ENCODE peak calls at places on chromosomes 3 and 15, in eight cellular contexts. V is stimulated activated CD8-positive, alpha-beta memory T cell treated with anti-CD3 and anti-CD28 coated beads, Interleukin-2, amount 100 ng/mL, for 48 hours; H is SK-N-SH; O is activated CD8-positive, alpha-beta memory T cell treated with anti-CD3 and anti-CD28 coated beads, Interleukin-2, amount 50 U/mL, for 48 hours; W is epithelial cell of esophagus; I is SIG-M5; J is MCF 10A; Y is left colon. F is an unnamed sample.

GRCh38 chr15:85162237-85162636 is 180.6 kb downstream of the PDE8A start:
- DNase-seq in I (no peak), Y (no peak), O (no peak), V (no peak), H (no peak), W (no peak), J (no peak), F (no peak)

GRCh38 chr15:52331490-52332240 is 36.1 kb upstream of the MYO5C start:
- DNase-seq in I (no peak), V (peak), O (peak), Y (no peak), J (peak), W (peak), H (peak), F (peak)

GRCh38 chr3:197026481-197026866 is 3.1 kb downstream of the MELTF start:
- DNase-seq in V (no peak), H (no peak), Y (no peak), W (no peak), O (no peak), I (no peak), J (no peak), F (peak)

GRCh38 chr3:190380184-190380583 is 7.8 kb upstream of the CLDN16 start:
- DNase-seq in O (no peak), V (no peak), Y (no peak), W (no peak), H (no peak), I (no peak), J (no peak), F (no peak)

GRCh38 chr3:49723301-49723630 is 485 bp downstream of the GMPPB start:
- DNase-seq in Y (peak), J (peak), W (peak), O (peak), H (peak), I (no peak), V (peak), F (peak)

GRCh38 chr3:169847896-169848295 is 21.8 kb downstream of the LRRC31 start:
- DNase-seq in V (no peak), J (no peak), H (no peak), W (peak), O (no peak), I (no peak), Y (peak), F (no peak)

GRCh38 chr15:87439090-87439489 is 817.4 kb downstream of the NTRK3 start:
- DNase-seq in Y (no peak), I (no peak), W (no peak), J (no peak), V (no peak), O (no peak), H (no peak), F (no peak)

GRCh38 chr3:23956701-23957100 is 11.6 kb downstream of the NR1D2 start:
- DNase-seq in J (no peak), H (no peak), W (no peak), Y (no peak), O (no peak), V (no peak), I (no peak), F (no peak)

GRCh38 chr15:20106026-20106425 is 435.6 kb downstream of the GOLGA6L6 start:
- DNase-seq in H (no peak), J (peak), Y (no peak), W (no peak), I (no peak), V (no peak), O (no peak), F (no peak)

GRCh38 chr3:72708441-72708840 is 139.8 kb downstream of the SHQ1 start:
- DNase-seq in O (no peak), W (no peak), J (no peak), Y (no peak), V (no peak), H (no peak), I (no peak), F (no peak)

GRCh38 chr3:181568248-181568647 is 143.5 kb upstream of the SOX2 start:
- DNase-seq in Y (no peak), O (no peak), J (peak), V (no peak), H (no peak), W (peak), I (no peak), F (no peak)

GRCh38 chr3:139202226-139202958 is 141.4 kb upstream of the MRPS22 start:
- DNase-seq in O (no peak), V (no peak), J (peak), Y (peak), W (peak), I (no peak), H (peak), F (peak)

GRCh38 chr3:172629470-172629869 is 81.4 kb downstream of the NCEH1 start:
- DNase-seq in I (no peak), Y (no peak), V (no peak), H (no peak), W (peak), J (peak), O (no peak), F (no peak)

GRCh38 chr3:4633078-4634004 is 140.2 kb downstream of the ITPR1 start:
- DNase-seq in V (no peak), J (peak), H (peak), I (peak), Y (no peak), W (peak), O (no peak), F (peak)

GRCh38 chr3:168213920-168214319 is 118.2 kb upstream of the GOLIM4 start:
- DNase-seq in V (no peak), H (no peak), W (no peak), Y (no peak), I (no peak), O (no peak), J (no peak), F (no peak)

GRCh38 chr3:175743733-175744400 is 884.7 kb downstream of the NAALADL2 start:
- DNase-seq in O (no peak), J (peak), I (no peak), H (no peak), V (no peak), W (peak), Y (no peak), F (no peak)

GRCh38 chr15:25670025-25670554 is 193.0 kb downstream of the ATP10A start:
- DNase-seq in I (no peak), H (peak), V (no peak), Y (peak), W (no peak), J (no peak), O (no peak), F (no peak)

GRCh38 chr3:72538070-72538745 is 310.0 kb downstream of the SHQ1 start:
- DNase-seq in O (no peak), I (no peak), W (peak), Y (no peak), J (no peak), H (no peak), V (no peak), F (no peak)

GRCh38 chr3:103393395-103394186 is 958.8 kb downstream of the ZPLD1 start:
- DNase-seq in J (no peak), H (no peak), V (no peak), O (no peak), Y (no peak), W (no peak), I (no peak), F (no peak)

GRCh38 chr15:67146875-67147381 is 81.5 kb downstream of the SMAD3 start:
- DNase-seq in V (no peak), O (no peak), Y (peak), W (peak), J (peak), H (no peak), I (no peak), F (no peak)

GRCh38 chr15:89192771-89193170 is 28.6 kb downstream of the RLBP1 start:
- DNase-seq in W (no peak), O (no peak), V (no peak), J (no peak), H (peak), I (no peak), Y (no peak), F (no peak)

GRCh38 chr15:59444980-59445500 is 7.1 kb downstream of the FAM81A start:
- DNase-seq in W (no peak), I (no peak), Y (no peak), J (no peak), H (no peak), V (no peak), O (no peak), F (no peak)

F was measured in D341Med.